ENCODE peak calls at places on chromosomes 7 and 10, in four cellular contexts. E is astrocyte, V is neural progenitor cell, N is MM.1S. M is an unnamed sample.

GRCh38 chr10:95425592-95426465 is 135.0 kb upstream of the PDLIM1 start:
- DNase-seq in E (no peak), V (no peak), N (no peak), M (no peak)

GRCh38 chr7:26588511-26588910 is 275.9 kb downstream of the SKAP2 start:
- DNase-seq in E (no peak), V (no peak), N (peak), M (no peak)

GRCh38 chr10:1462032-1462431 is 275.3 kb downstream of the ADARB2 start:
- DNase-seq in E (no peak), V (no peak), N (no peak), M (no peak)

GRCh38 chr10:81000781-81001180 is 463.1 kb downstream of the SH2D4B start:
- DNase-seq in E (no peak), V (no peak), N (no peak), M (no peak)

GRCh38 chr10:116627386-116627933 is 6.7 kb downstream of the PNLIPRP2 start:
- DNase-seq in E (no peak), V (peak), N (no peak), M (peak)

GRCh38 chr7:80943342-80943741 is 24.5 kb upstream of the SEMA3C start:
- DNase-seq in E (no peak), V (no peak), N (no peak), M (no peak)

GRCh38 chr10:127195571-127196226 is 692 bp downstream of the INSYN2A start:
- DNase-seq in E (peak), V (peak), N (no peak), M (peak)

GRCh38 chr10:27687326-27687725 is 58.3 kb downstream of the MKX start:
- DNase-seq in E (no peak), V (no peak), N (no peak), M (no peak)

GRCh38 chr7:46071601-46072000 is 150.5 kb upstream of the IGFBP3 start:
- DNase-seq in E (peak), V (no peak), N (no peak), M (peak)

GRCh38 chr10:71796749-71797405 is 23.6 kb upstream of the VSIR start:
- DNase-seq in E (no peak), V (no peak), N (no peak), M (no peak)

GRCh38 chr7:2594599-2594998 is 35.8 kb downstream of the IQCE start:
- DNase-seq in E (no peak), V (no peak), N (no peak), M (no peak)

GRCh38 chr10:101902032-101902799 is 58.6 kb upstream of the KCNIP2 start:
- DNase-seq in E (no peak), V (peak), N (no peak), M (no peak)

GRCh38 chr7:84162125-84162524 is 32.5 kb downstream of the SEMA3A start:
- DNase-seq in E (no peak), V (no peak), N (no peak), M (no peak)

GRCh38 chr7:54769203-54769602 is 10.2 kb upstream of the SEC61G start:
- DNase-seq in E (no peak), V (no peak), N (no peak), M (no peak)

GRCh38 chr7:46486264-46487206 is 565.5 kb upstream of the IGFBP3 start:
- DNase-seq in E (peak), V (no peak), N (no peak), M (peak)

GRCh38 chr7:116707289-116707688 is 35.3 kb downstream of the MET start:
- DNase-seq in E (no peak), V (no peak), N (no peak), M (no peak)

GRCh38 chr7:91034459-91035368 is 229.5 kb upstream of the FZD1 start:
- DNase-seq in E (no peak), V (peak), N (peak), M (peak)

GRCh38 chr10:75094465-75094864 is 17.0 kb upstream of the SAMD8 start:
- DNase-seq in E (no peak), V (no peak), N (no peak), M (no peak)

GRCh38 chr7:140230517-140230861 is 53.7 kb upstream of the KDM7A start:
- DNase-seq in E (no peak), V (peak), N (peak), M (no peak)

GRCh38 chr10:103660364-103661197 is 167.1 kb downstream of the NEURL1 start:
- DNase-seq in E (no peak), V (no peak), N (no peak), M (peak)

GRCh38 chr10:107809889-107810288 is 645.4 kb upstream of the SORCS1 start:
- DNase-seq in E (no peak), V (no peak), N (no peak), M (no peak)

GRCh38 chr10:46019541-46020343 is 10.7 kb downstream of the NCOA4 start:
- DNase-seq in E (no peak), V (peak), N (no peak), M (no peak)

GRCh38 chr7:18889436-18889835 is 228.0 kb downstream of the TWIST1 start:
- DNase-seq in E (no peak), V (no peak), N (no peak), M (no peak)

GRCh38 chr10:63200416-63200815 is 67.3 kb downstream of the NRBF2 start:
- DNase-seq in E (no peak), V (peak), N (no peak), M (no peak)

GRCh38 chr7:43362652-43363428 is 220.1 kb upstream of the STK17A start:
- DNase-seq in E (no peak), V (no peak), N (no peak), M (peak)

GRCh38 chr7:149734514-149735075 is 38.8 kb downstream of the ZNF467 start:
- DNase-seq in E (no peak), V (no peak), N (no peak), M (no peak)

GRCh38 chr7:98254951-98255610 is 3.0 kb upstream of the TECPR1 start:
- DNase-seq in E (no peak), V (no peak), N (no peak), M (no peak)

GRCh38 chr10:71627956-71628355 is 91.6 kb downstream of the C10orf105 start:
- DNase-seq in E (no peak), V (no peak), N (no peak), M (no peak)

GRCh38 chr7:157077986-157078644 is 60.6 kb upstream of the UBE3C start:
- DNase-seq in E (peak), V (peak), N (no peak), M (no peak)
- TF ChIP-seq EZH2 in E (no peak), V (peak), N (no peak), M (no peak)

GRCh38 chr10:25933653-25934608 is at the start of gene MYO3A:
- DNase-seq in E (no peak), V (peak), N (no peak), M (no peak)
- H3K4me3 ChIP-seq in E (peak), V (peak), N (peak), M (no peak)

GRCh38 chr10:79145517-79146470 is 77.0 kb downstream of the ZMIZ1 start:
- DNase-seq in E (no peak), V (no peak), N (no peak), M (no peak)

GRCh38 chr10:79147796-79148451 is 79.2 kb downstream of the ZMIZ1 start:
- DNase-seq in E (no peak), V (no peak), N (no peak), M (no peak)

GRCh38 chr10:79145174-79145483 is 76.4 kb downstream of the ZMIZ1 start:
- DNase-seq in E (no peak), V (no peak), N (no peak), M (no peak)

GRCh38 chr10:79147306-79147705 is 78.5 kb downstream of the ZMIZ1 start:
- DNase-seq in E (no peak), V (no peak), N (no peak), M (no peak)

DNA sequence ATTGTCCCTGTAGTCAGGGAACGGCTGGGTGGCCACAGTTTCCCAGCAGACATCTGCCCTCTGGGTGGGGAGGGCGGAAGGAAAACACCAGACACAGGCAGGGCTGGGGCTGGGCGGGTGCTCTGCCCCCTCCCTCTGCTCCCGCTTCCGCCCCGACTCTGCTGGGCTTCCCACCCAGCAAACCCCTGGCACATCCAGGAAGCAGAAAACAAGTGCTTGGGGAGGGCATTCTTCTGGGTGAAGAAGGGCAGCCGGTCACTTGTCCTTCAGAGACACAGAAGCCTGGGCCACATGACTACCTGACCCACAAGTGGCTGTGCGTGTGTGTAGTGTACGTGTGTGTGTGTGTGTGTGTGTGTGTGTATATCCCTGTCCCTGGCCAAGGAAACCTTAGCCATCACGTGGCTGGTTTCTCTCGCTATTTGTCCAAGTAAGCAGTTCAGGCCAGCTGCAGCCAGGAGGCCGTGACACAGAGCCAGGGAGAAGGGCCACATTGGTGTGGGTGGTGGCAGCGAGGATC is 77.9 kb downstream of the ZMIZ1 start:
- DNase-seq in E (no peak), V (no peak), N (no peak), M (no peak)
- TF ChIP-seq CTCF in E (no peak), V (no peak), N (no peak), M (no peak)

GRCh38 chr7:107658467-107658866 is 2.2 kb upstream of the SLC26A4 start:
- DNase-seq in E (no peak), V (no peak), N (no peak), M (no peak)
- TF ChIP-seq EZH2 in E (no peak), V (no peak), N (no peak), M (no peak)

DNA sequence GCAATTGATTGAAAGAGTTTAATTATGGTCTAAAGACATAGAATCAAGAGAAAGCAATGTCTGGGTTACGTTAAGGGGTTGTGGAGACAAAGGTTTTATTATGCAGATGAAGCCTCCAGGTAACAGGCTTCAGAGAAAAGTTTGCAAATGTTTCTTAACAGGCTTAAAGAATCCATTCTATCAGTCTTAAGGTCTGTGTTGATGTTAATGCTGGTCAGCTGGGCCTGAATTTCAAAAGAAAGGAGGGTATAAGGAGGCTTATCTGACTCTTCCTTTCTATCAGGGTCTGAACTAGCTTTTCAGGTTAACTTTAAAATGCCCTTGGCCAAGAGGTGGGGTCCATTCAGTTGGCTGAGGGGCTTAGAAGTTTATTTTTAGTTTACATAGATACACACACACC is 1004.5 kb upstream of the C7orf33 start:
- DNase-seq in E (no peak), V (no peak), N (no peak), M (no peak)
- H3K4me3 ChIP-seq in E (no peak), V (no peak), N (no peak), M (no peak)